ENCODE peak calls at places on chromosome 7, in five cellular contexts. One of them, this sample, is unnamed.

GRCh38 chr7:51227861-51228260 is 88.7 kb downstream of the COBL start:
- DNase-seq in PC-3: no peak
- DNase-seq in activated T-cell treated with anti-CD3 and anti-CD28 coated beads, Interleukin-2, amount 50 U/mL, for 1 hour: no peak
- DNase-seq in uterus: no peak
- DNase-seq in NCI-H2171: no peak
- DNase-seq in this sample: no peak

GRCh38 chr7:28615091-28615490 is 202.8 kb downstream of the CREB5 start:
- DNase-seq in uterus: no peak
- DNase-seq in activated T-cell treated with anti-CD3 and anti-CD28 coated beads, Interleukin-2, amount 50 U/mL, for 1 hour: no peak
- DNase-seq in NCI-H2171: no peak
- DNase-seq in PC-3: peak
- DNase-seq in this sample: no peak

GRCh38 chr7:44173911-44174693 is 15.1 kb downstream of the GCK start:
- DNase-seq in uterus: no peak
- DNase-seq in PC-3: no peak
- DNase-seq in activated T-cell treated with anti-CD3 and anti-CD28 coated beads, Interleukin-2, amount 50 U/mL, for 1 hour: no peak
- DNase-seq in NCI-H2171: no peak
- DNase-seq in this sample: no peak

GRCh38 chr7:43823941-43824340 is 45.4 kb downstream of the MRPS24 start:
- DNase-seq in activated T-cell treated with anti-CD3 and anti-CD28 coated beads, Interleukin-2, amount 50 U/mL, for 1 hour: no peak
- DNase-seq in uterus: no peak
- DNase-seq in NCI-H2171: no peak
- DNase-seq in PC-3: no peak
- DNase-seq in this sample: no peak

GRCh38 chr7:85413718-85414117 is 226.9 kb upstream of the SEMA3D start:
- DNase-seq in activated T-cell treated with anti-CD3 and anti-CD28 coated beads, Interleukin-2, amount 50 U/mL, for 1 hour: no peak
- DNase-seq in uterus: no peak
- DNase-seq in PC-3: no peak
- DNase-seq in NCI-H2171: no peak
- DNase-seq in this sample: no peak

GRCh38 chr7:114663502-114663901 is 248.9 kb downstream of the FOXP2 start:
- DNase-seq in PC-3: peak
- DNase-seq in uterus: no peak
- DNase-seq in activated T-cell treated with anti-CD3 and anti-CD28 coated beads, Interleukin-2, amount 50 U/mL, for 1 hour: no peak
- DNase-seq in NCI-H2171: peak
- DNase-seq in this sample: no peak

GRCh38 chr7:122951006-122951405 is 44.5 kb downstream of the TAS2R16 start:
- DNase-seq in activated T-cell treated with anti-CD3 and anti-CD28 coated beads, Interleukin-2, amount 50 U/mL, for 1 hour: no peak
- DNase-seq in NCI-H2171: no peak
- DNase-seq in PC-3: peak
- DNase-seq in uterus: no peak
- DNase-seq in this sample: no peak

GRCh38 chr7:71618281-71618680 is 486.3 kb downstream of the GALNT17 start:
- DNase-seq in PC-3: no peak
- DNase-seq in uterus: no peak
- DNase-seq in NCI-H2171: no peak
- DNase-seq in activated T-cell treated with anti-CD3 and anti-CD28 coated beads, Interleukin-2, amount 50 U/mL, for 1 hour: no peak
- DNase-seq in this sample: no peak

GRCh38 chr7:51455948-51456347 is 139.3 kb upstream of the COBL start:
- DNase-seq in NCI-H2171: peak
- DNase-seq in PC-3: no peak
- DNase-seq in activated T-cell treated with anti-CD3 and anti-CD28 coated beads, Interleukin-2, amount 50 U/mL, for 1 hour: no peak
- DNase-seq in uterus: no peak
- DNase-seq in this sample: no peak